ENCODE peak calls at places on chromosomes 6 and 20, in four cellular contexts. R is coronary artery; T is activated CD8-positive, alpha-beta memory T cell treated with anti-CD3 and anti-CD28 coated beads, Interleukin-2, amount 10 ng/mL, durations not matched to agents 7 days and 5 days; X is stimulated activated CD4-positive, alpha-beta T cell treated with anti-CD3 and anti-CD28 coated beads, Interleukin-2, amount 100 ng/mL, for 24 hours. U is an unnamed sample.

GRCh38 chr6:133787859-133788505 is 100.9 kb upstream of the TCF21 start:
- DNase-seq in R (no peak), T (no peak), X (no peak), U (no peak)

GRCh38 chr6:155100087-155100486 is 105.0 kb downstream of the TIAM2 start:
- DNase-seq in R (no peak), T (peak), X (no peak), U (no peak)

GRCh38 chr6:119322715-119323350 is 26.7 kb downstream of the MAN1A1 start:
- DNase-seq in R (no peak), T (peak), X (no peak), U (no peak)

GRCh38 chr20:57548177-57549058 is 12.5 kb upstream of the PCK1 start:
- DNase-seq in R (no peak), T (no peak), X (no peak), U (no peak)

GRCh38 chr6:161303628-161304340 is 29.9 kb upstream of the AGPAT4 start:
- DNase-seq in R (no peak), T (no peak), X (no peak), U (peak)

GRCh38 chr6:118705799-118706481 is 54.5 kb upstream of the CEP85L start:
- DNase-seq in R (no peak), T (peak), X (peak), U (no peak)

GRCh38 chr20:47857994-47858557 is 72.8 kb upstream of the SULF2 start:
- DNase-seq in R (no peak), T (no peak), X (no peak), U (no peak)

GRCh38 chr6:156776841-156777576 is at the start of gene ARID1B:
- DNase-seq in R (peak), T (peak), X (peak), U (no peak)

GRCh38 chr20:52536841-52537400 is 345.3 kb upstream of the ZFP64 start:
- DNase-seq in R (no peak), T (no peak), X (no peak), U (no peak)

GRCh38 chr20:50085146-50085480 is 27.8 kb downstream of the UBE2V1 start:
- DNase-seq in R (no peak), T (no peak), X (no peak), U (no peak)

GRCh38 chr20:38275815-38276550 is 15.4 kb upstream of the KIAA1755 start:
- DNase-seq in R (no peak), T (no peak), X (no peak), U (no peak)

GRCh38 chr6:144006731-144007454 is 1.2 kb downstream of the PLAGL1 start:
- DNase-seq in R (no peak), T (no peak), X (peak), U (no peak)

GRCh38 chr6:36683656-36684446 is 5.3 kb downstream of the CDKN1A start:
- DNase-seq in R (peak), T (no peak), X (no peak), U (no peak)

GRCh38 chr6:43231053-43231452 is 1.8 kb upstream of the DNPH1 start:
- DNase-seq in R (no peak), T (no peak), X (no peak), U (no peak)

GRCh38 chr20:48531505-48531904 is 296.3 kb downstream of the PREX1 start:
- DNase-seq in R (no peak), T (no peak), X (no peak), U (no peak)

GRCh38 chr20:572752-573151 is 29.2 kb upstream of the CSNK2A1 start:
- DNase-seq in R (no peak), T (no peak), X (no peak), U (no peak)

GRCh38 chr6:7215140-7215539 is 97.9 kb downstream of the SSR1 start:
- DNase-seq in R (no peak), T (no peak), X (no peak), U (no peak)

GRCh38 chr6:46876126-46876525 is 45.6 kb downstream of the ADGRF5 start:
- DNase-seq in R (no peak), T (no peak), X (no peak), U (no peak)

GRCh38 chr20:32285621-32286334 is 8.3 kb downstream of the KIF3B start:
- DNase-seq in R (no peak), T (peak), X (peak), U (no peak)

GRCh38 chr6:97630592-97630991 is 347.6 kb upstream of the MMS22L start:
- DNase-seq in R (no peak), T (no peak), X (no peak), U (no peak)

GRCh38 chr6:118294906-118295305 is 253.2 kb upstream of the PLN start:
- DNase-seq in R (no peak), T (no peak), X (no peak), U (no peak)

GRCh38 chr6:31729515-31729978 is 448 bp upstream of the DDAH2 start:
- DNase-seq in R (peak), T (peak), X (peak), U (peak)

GRCh38 chr6:41372526-41373366 is 37.3 kb downstream of the NCR2 start:
- DNase-seq in R (no peak), T (no peak), X (no peak), U (peak)

GRCh38 chr6:104606361-104606760 is 253.4 kb downstream of the HACE1 start:
- DNase-seq in R (no peak), T (no peak), X (no peak), U (no peak)

GRCh38 chr6:162683135-162683534 is 44.4 kb downstream of the PRKN start:
- DNase-seq in R (no peak), T (no peak), X (no peak), U (no peak)